ENCODE peak calls at places on chromosomes 13 and 19, in ten cellular contexts. B, L, P, E, Q, Z, J, W, T and R are unnamed samples.

GRCh38 chr13:110233181-110233641 is 73.7 kb downstream of the COL4A1 start:
- DNase-seq in E (no peak), B (no peak), T (no peak), P (no peak), Z (no peak), W (peak), L (no peak), J (no peak), Q (peak), R (no peak)

GRCh38 chr13:29065142-29065541 is 245.0 kb downstream of the MTUS2 start:
- DNase-seq in Z (no peak), L (no peak), Q (no peak), B (no peak), J (no peak), E (no peak), T (no peak), W (no peak), P (no peak), R (no peak)

GRCh38 chr13:20740021-20740420 is 33.7 kb downstream of the EEF1AKMT1 start:
- DNase-seq in Q (no peak), B (no peak), E (no peak), W (no peak), L (no peak), P (no peak), J (no peak), Z (no peak), T (no peak), R (no peak)

GRCh38 chr19:12882589-12882988 is 1.3 kb upstream of the DNASE2 start:
- DNase-seq in W (no peak), J (no peak), P (no peak), Z (no peak), L (no peak), Q (no peak), T (no peak), B (no peak), E (no peak), R (no peak)

GRCh38 chr19:13099073-13099999 is 3.3 kb downstream of the LYL1 start:
- DNase-seq in J (peak), L (no peak), T (no peak), B (peak), Z (peak), P (no peak), W (peak), E (peak), Q (peak), R (no peak)

GRCh38 chr19:8618751-8619150 is 8.2 kb upstream of the ADAMTS10 start:
- DNase-seq in E (no peak), J (no peak), T (no peak), W (no peak), B (no peak), L (no peak), Z (no peak), P (no peak), Q (no peak), R (no peak)

GRCh38 chr13:76799696-76800095 is 86.5 kb downstream of the KCTD12 start:
- DNase-seq in J (no peak), E (no peak), Q (no peak), Z (no peak), P (no peak), T (no peak), B (no peak), W (no peak), L (no peak), R (no peak)

GRCh38 chr13:59111711-59112110 is 1052.0 kb downstream of the DIAPH3 start:
- DNase-seq in T (no peak), L (no peak), B (no peak), E (no peak), Z (no peak), J (no peak), W (no peak), P (no peak), Q (no peak), R (no peak)

GRCh38 chr19:17209126-17210036 is 5.8 kb upstream of the USE1 start:
- DNase-seq in P (peak), Z (peak), W (no peak), J (no peak), E (no peak), L (no peak), T (peak), Q (no peak), B (peak), R (no peak)

GRCh38 chr19:8148410-8149231 is 771 bp downstream of the FBN3 start:
- DNase-seq in P (no peak), Q (no peak), L (no peak), B (no peak), E (no peak), T (no peak), W (no peak), J (no peak), Z (peak), R (no peak)

GRCh38 chr13:50386527-50387123 is 371.4 kb downstream of the KCNRG start:
- DNase-seq in B (no peak), P (no peak), E (no peak), Q (no peak), J (no peak), T (no peak), Z (peak), W (peak), L (no peak), R (no peak)
- H3K27ac ChIP-seq in B (no peak), P (peak), E (no peak), Q (no peak), J (no peak), T (peak), Z (peak), W (peak), L (no peak), R (peak)

GRCh38 chr19:47240996-47241918 is 10.3 kb upstream of the BBC3 start:
- DNase-seq in Z (peak), W (peak), T (no peak), Q (peak), P (peak), B (peak), L (no peak), E (peak), J (peak), R (peak)

GRCh38 chr19:47241919-47242644 is 11.1 kb upstream of the BBC3 start:
- DNase-seq in P (no peak), Z (no peak), L (no peak), T (no peak), J (no peak), Q (no peak), B (no peak), W (no peak), E (no peak), R (no peak)

GRCh38 chr19:47239610-47240296 is 8.8 kb upstream of the BBC3 start:
- DNase-seq in Z (peak), E (peak), W (peak), P (peak), B (peak), J (peak), Q (peak), T (no peak), L (no peak), R (peak)

GRCh38 chr19:47239152-47239551 is 8.2 kb upstream of the BBC3 start:
- DNase-seq in Q (no peak), J (no peak), B (no peak), L (no peak), Z (peak), E (no peak), P (no peak), T (no peak), W (no peak), R (no peak)

DNA sequence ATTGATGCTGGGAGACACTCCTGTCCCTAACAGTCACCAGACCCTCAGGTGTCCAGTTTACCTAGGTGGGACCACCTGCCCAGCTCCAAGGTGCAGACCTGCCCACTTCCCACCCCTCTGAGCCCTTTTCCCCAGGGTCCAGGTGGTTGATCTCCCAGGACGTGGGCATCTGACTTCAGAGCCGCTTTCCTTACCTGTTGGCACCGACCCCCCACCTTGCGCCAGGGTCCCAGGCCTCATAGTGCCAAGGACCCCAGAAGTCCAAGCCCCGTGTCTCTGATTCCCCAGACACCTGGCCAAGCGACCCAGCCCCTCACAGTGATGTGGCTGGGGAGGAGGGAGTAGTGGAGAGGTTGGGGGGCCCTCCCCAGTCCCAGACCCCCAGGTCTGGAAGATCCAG is 9.6 kb upstream of the BBC3 start:
- DNase-seq in P (no peak), L (no peak), E (no peak), Z (no peak), J (no peak), B (no peak), W (no peak), Q (no peak), T (no peak), R (no peak)
- H3K27ac ChIP-seq in P (no peak), L (no peak), E (peak), Z (no peak), J (no peak), B (peak), W (peak), Q (no peak), T (no peak), R (no peak)

GRCh38 chr13:33138441-33138840 is 122.2 kb downstream of the KL start:
- DNase-seq in B (no peak), Q (no peak), E (no peak), J (no peak), Z (no peak), L (no peak), P (no peak), T (no peak), W (no peak), R (no peak)
- H3K27ac ChIP-seq in B (no peak), Q (no peak), E (no peak), J (no peak), Z (no peak), L (no peak), P (no peak), T (no peak), W (no peak), R (no peak)

DNA sequence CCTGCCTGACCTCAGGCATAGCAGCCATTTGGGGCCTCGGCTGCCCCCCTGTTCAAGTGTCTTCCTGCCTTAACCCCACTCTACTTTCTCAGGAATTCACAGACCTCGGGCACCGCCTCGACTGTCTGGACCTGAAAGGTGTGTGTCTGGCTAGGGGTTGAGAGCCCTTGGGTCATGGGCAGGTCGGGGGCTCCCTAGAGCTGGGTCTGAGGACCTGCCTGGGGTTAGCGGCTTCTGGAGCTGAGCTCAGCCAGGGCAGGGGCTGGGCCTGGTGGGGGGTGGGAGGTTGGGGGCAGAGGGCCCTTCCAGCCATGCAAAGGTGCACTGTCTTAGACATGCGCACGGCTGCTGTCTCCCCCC is 20.7 kb downstream of the NKPD1 start:
- DNase-seq in Z (no peak), Q (no peak), T (no peak), L (no peak), J (no peak), P (no peak), B (no peak), W (no peak), E (no peak), R (no peak)
- H3K27ac ChIP-seq in Z (no peak), Q (no peak), T (no peak), L (no peak), J (no peak), P (no peak), B (no peak), W (no peak), E (no peak), R (no peak)

GRCh38 chr19:33403973-33404304 is 30.4 kb downstream of the CEBPG start:
- DNase-seq in Z (no peak), P (no peak), T (no peak), W (peak), E (no peak), Q (peak), J (no peak), L (no peak), B (no peak), R (peak)

GRCh38 chr19:33402421-33403220 is 29.1 kb downstream of the CEBPG start:
- DNase-seq in Q (peak), T (no peak), J (no peak), W (no peak), Z (no peak), E (no peak), L (no peak), P (no peak), B (no peak), R (peak)

GRCh38 chr19:33404916-33405315 is 31.4 kb downstream of the CEBPG start:
- DNase-seq in L (no peak), P (no peak), J (no peak), E (no peak), T (no peak), Z (no peak), B (no peak), W (no peak), Q (peak), R (no peak)

GRCh38 chr19:33404506-33404905 is 31.0 kb downstream of the CEBPG start:
- DNase-seq in W (no peak), Z (no peak), L (no peak), E (no peak), J (no peak), Q (peak), P (no peak), B (no peak), T (no peak), R (peak)

GRCh38 chr19:33403221-33403972 is 29.9 kb downstream of the CEBPG start:
- DNase-seq in W (peak), J (no peak), L (no peak), B (no peak), E (no peak), P (no peak), Q (peak), T (no peak), Z (no peak), R (peak)
- H3K27ac ChIP-seq in W (no peak), J (no peak), L (no peak), B (no peak), E (no peak), P (no peak), Q (no peak), T (no peak), Z (no peak), R (peak)

DNA sequence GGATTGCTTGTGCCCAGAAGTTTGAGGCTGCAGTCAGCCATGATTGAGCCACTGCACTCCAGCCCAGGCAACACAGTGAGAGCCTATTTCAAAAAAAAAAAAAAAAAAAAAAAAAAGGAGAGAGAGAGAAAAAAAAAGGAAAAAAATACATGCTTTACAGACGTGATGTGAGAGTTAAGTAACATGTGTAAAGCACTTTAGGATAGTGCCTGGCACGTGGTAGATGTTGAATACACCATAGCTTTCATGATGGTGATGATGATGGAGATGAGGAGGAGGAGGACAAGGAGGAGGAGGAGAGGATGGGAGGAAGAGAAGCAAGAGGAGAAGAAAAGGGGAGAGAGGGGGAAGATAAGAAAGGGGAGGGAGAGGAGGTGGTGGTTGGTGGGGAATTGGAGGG is 15.1 kb upstream of the RUBCNL start:
- DNase-seq in Q (no peak), B (no peak), E (no peak), Z (no peak), P (no peak), J (no peak), T (no peak), W (no peak), L (no peak), R (no peak)
- H3K27ac ChIP-seq in Q (no peak), B (no peak), E (no peak), Z (no peak), P (no peak), J (no peak), T (no peak), W (no peak), L (no peak), R (no peak)

DNA sequence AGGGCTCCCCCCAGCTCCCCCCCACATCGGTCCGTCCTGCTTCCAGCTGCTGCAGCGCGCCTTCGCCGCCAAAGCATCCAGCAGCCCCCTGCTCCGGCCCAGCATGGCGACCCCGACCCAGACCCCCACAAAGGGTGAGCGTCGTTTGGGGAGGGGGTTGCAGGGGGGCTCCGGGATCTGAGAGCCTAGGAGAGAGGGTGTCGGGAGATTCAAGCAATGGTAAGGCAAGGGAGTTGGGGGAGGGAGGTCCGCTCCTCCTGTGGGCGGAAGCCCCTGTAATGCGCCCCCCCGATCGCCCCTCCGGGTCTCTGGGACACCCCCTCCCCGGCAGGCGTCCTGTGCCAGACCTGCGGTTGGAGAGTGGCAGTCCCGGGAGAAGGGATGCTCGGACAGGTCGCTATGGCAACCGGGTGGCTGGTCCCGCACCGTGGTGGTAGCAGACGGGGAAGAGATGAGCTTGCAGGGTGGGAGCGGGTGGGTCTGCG is at the start of gene FXYD7:
- DNase-seq in B (peak), E (no peak), T (no peak), W (no peak), J (no peak), Z (peak), L (no peak), P (peak), Q (no peak), R (no peak)
- H3K27ac ChIP-seq in B (no peak), E (no peak), T (no peak), W (peak), J (no peak), Z (peak), L (no peak), P (no peak), Q (no peak), R (peak)

GRCh38 chr13:41458939-41459753 is 1.8 kb downstream of the RGCC start:
- DNase-seq in E (peak), Q (no peak), L (peak), B (peak), Z (peak), J (peak), P (no peak), T (no peak), W (no peak), R (peak)
- H3K27ac ChIP-seq in E (peak), Q (no peak), L (peak), B (peak), Z (no peak), J (peak), P (peak), T (no peak), W (no peak), R (no peak)

DNA sequence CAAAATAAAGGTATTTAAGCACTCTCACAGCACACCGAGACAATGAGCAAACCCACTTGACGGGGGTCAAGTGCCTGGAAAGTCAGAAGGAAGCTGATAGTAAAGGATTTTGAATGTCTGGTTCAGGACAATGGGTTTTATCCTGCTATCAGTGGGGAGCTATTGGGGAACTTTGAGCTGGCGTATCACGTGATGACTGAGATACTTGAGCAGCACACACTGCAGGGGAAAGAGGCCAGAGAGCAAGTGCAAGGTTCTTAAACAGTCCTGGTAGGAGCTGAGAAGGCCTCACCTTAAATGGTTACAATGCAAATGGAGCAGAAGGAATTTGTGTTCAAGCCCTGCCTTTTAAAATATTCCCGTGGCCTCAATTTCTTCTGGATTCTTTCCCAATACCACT is 225.3 kb downstream of the LACC1 start:
- DNase-seq in Z (no peak), E (no peak), T (no peak), J (no peak), L (no peak), B (no peak), Q (no peak), P (no peak), W (no peak), R (no peak)
- H3K27ac ChIP-seq in Z (no peak), E (no peak), T (no peak), J (no peak), L (no peak), B (no peak), Q (no peak), P (no peak), W (no peak), R (no peak)

GRCh38 chr13:64397699-64398098 is 2832.4 kb downstream of the PCDH9 start:
- DNase-seq in B (no peak), T (no peak), Z (no peak), P (no peak), E (no peak), W (no peak), L (no peak), Q (no peak), J (no peak), R (no peak)
- H3K27ac ChIP-seq in B (no peak), T (peak), Z (no peak), P (no peak), E (no peak), W (no peak), L (no peak), Q (no peak), J (no peak), R (no peak)